ENCODE peak calls at places on chromosome 11, in seven cellular contexts. Y is ovary, B is IMR-90, T is esophagus muscularis mucosa, C is heart left ventricle, D is HepG2, G is H1. U is an unnamed sample.

GRCh38 chr11:92226331-92227232 is 2.0 kb downstream of the FAT3 start:
- DNase-seq in D (no peak), C (no peak), Y (no peak), T (no peak), G (no peak), B (no peak), U (peak)

GRCh38 chr11:117819096-117820040 is 5.2 kb downstream of the FXYD2 start:
- DNase-seq in Y (peak), T (no peak), C (peak), B (peak), G (peak), D (peak), U (peak)

GRCh38 chr11:70270877-70271634 is 566 bp downstream of the PPFIA1 start:
- DNase-seq in G (no peak), T (no peak), B (peak), C (peak), Y (no peak), D (peak), U (peak)

GRCh38 chr11:117315285-117316196 is 515 bp downstream of the BACE1 start:
- DNase-seq in T (no peak), D (no peak), Y (peak), G (no peak), C (no peak), B (no peak), U (peak)

GRCh38 chr11:46668480-46669085 is 31.8 kb downstream of the ARHGAP1 start:
- DNase-seq in B (no peak), Y (no peak), T (no peak), G (no peak), D (no peak), C (no peak), U (no peak)

GRCh38 chr11:88414385-88414861 is 76.9 kb upstream of the CTSC start:
- DNase-seq in B (peak), T (no peak), G (no peak), C (peak), D (no peak), Y (no peak), U (peak)

GRCh38 chr11:70153133-70153727 is 49.9 kb upstream of the FADD start:
- DNase-seq in T (no peak), C (no peak), Y (no peak), G (no peak), D (no peak), B (no peak), U (no peak)

GRCh38 chr11:64358907-64359711 is at the start of gene RPS6KA4:
- DNase-seq in T (no peak), Y (peak), G (no peak), B (peak), D (no peak), C (peak), U (peak)

GRCh38 chr11:64284962-64285884 is at the start of gene GPR137:
- DNase-seq in D (peak), C (peak), Y (peak), B (peak), T (peak), G (no peak), U (peak)

GRCh38 chr11:119100960-119101349 is 698 bp downstream of the DPAGT1 start:
- DNase-seq in T (no peak), G (no peak), C (no peak), B (no peak), Y (no peak), D (no peak), U (no peak)

GRCh38 chr11:121418625-121419114 is 33.4 kb upstream of the SORL1 start:
- DNase-seq in G (no peak), C (peak), T (no peak), Y (no peak), B (no peak), D (no peak), U (no peak)

GRCh38 chr11:42526366-42526765 is 785.4 kb upstream of the API5 start:
- DNase-seq in Y (no peak), G (no peak), B (no peak), C (no peak), T (no peak), D (no peak), U (no peak)

GRCh38 chr11:118807800-118808778 is 17.1 kb upstream of the DDX6 start:
- DNase-seq in C (no peak), T (no peak), G (no peak), B (no peak), D (no peak), Y (no peak), U (no peak)

GRCh38 chr11:46849631-46850030 is 3.6 kb upstream of the CKAP5 start:
- DNase-seq in Y (no peak), T (no peak), D (no peak), C (no peak), G (no peak), B (no peak), U (no peak)

GRCh38 chr11:114132944-114133394 is 73.5 kb downstream of the ZBTB16 start:
- DNase-seq in D (no peak), Y (no peak), C (no peak), T (no peak), G (no peak), B (no peak), U (no peak)

GRCh38 chr11:119756169-119756568 is 27.2 kb upstream of the NECTIN1 start:
- DNase-seq in C (no peak), D (no peak), Y (no peak), G (no peak), B (no peak), T (no peak), U (no peak)

GRCh38 chr11:27075192-27075591 is 34.6 kb downstream of the BBOX1 start:
- DNase-seq in B (peak), D (no peak), Y (no peak), T (no peak), G (no peak), C (no peak), U (no peak)

DNA sequence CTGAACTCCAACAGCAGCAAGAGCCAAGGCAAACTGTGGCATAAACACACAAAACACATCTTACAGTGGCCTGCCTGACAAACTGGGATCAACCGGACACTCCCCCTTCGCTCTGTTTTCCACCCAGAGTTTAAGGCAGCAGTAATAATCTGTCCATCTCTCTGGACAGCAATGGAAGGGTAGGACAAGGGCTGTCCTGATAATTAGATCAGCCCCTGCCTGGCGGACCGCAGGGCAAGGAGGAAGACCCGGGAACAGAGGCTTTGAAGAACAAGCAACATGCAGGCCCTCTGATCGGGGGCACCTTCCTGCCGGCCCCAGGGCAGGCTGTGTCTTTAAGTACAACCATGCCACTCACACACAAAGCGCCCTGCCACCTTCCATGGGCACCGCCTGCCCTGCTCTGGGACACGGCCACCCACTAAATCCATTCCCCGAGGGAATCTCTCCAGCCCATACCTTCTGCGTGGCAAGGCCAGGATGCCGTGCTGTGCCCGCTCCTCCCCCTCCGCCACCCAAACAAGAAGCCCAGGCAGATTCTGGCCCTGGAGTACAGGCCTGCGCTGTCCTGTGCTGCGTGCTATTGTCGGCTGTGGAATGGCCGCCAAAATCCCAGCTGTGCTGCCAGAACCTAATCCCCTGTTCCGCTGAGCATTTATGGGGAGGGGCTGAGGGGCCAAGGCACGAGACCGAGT is 38.8 kb downstream of the NUMA1 start:
- DNase-seq in B (peak), C (peak), D (peak), T (peak), Y (peak), G (no peak), U (peak)
- TF ChIP-seq POLR2A in B (peak), C (no peak), D (peak), T (no peak), Y (peak), G (peak), U (peak)

GRCh38 chr11:1460396-1460795 is 26.2 kb downstream of the MOB2 start:
- DNase-seq in G (no peak), Y (peak), T (no peak), C (no peak), D (no peak), B (peak), U (no peak)
- H3K27ac ChIP-seq in G (no peak), Y (peak), T (peak), C (peak), D (no peak), B (no peak), U (no peak)

DNA sequence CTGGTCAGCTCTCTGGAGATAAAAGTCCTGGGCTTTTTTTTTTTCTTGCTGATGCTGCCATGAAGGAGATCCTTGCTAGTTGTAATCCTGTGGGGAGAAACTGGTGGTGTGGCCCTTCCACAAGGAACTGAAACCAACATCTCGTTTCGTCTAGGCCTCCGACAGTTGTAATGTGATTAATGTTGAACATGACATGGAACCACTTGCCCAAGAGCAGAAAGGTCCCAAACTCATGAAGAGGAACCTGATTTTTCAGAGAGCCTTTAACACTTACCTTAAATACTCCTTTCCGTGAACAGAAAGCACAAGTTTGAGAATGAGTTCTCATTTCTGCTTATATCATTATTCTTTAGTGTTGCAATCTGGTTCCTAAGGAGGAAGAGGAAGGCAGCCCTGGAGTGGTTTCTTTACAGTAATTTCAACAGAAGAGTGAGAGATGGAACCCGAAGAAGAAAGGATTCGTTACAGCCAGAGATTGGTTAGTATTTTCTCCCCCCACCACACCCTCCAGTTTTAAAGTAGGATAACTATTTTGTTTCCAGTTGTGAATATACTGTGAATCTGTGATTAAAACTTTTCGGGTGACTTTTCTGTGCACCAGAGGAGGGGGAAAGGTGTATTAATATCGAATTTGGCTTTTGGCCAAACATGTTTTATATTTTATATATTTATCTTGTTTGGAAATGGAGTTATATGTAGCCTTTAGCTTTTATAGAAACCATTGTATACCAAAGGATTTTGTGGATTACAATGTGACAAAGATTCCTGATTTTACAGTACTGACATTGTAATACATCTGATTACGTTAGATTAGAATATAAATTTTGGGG is 2.0 kb downstream of the KDM2A start:
- DNase-seq in D (no peak), T (no peak), C (no peak), B (peak), Y (no peak), G (no peak), U (peak)
- TF ChIP-seq POLR2A in D (no peak), T (no peak), C (no peak), B (no peak), Y (no peak), G (no peak), U (peak)

GRCh38 chr11:68045900-68046299 is 7.1 kb downstream of the TCIRG1 start:
- DNase-seq in T (no peak), B (no peak), C (no peak), D (no peak), G (no peak), Y (no peak), U (no peak)
- H3K27ac ChIP-seq in T (no peak), B (no peak), C (no peak), D (no peak), G (no peak), Y (no peak), U (peak)

DNA sequence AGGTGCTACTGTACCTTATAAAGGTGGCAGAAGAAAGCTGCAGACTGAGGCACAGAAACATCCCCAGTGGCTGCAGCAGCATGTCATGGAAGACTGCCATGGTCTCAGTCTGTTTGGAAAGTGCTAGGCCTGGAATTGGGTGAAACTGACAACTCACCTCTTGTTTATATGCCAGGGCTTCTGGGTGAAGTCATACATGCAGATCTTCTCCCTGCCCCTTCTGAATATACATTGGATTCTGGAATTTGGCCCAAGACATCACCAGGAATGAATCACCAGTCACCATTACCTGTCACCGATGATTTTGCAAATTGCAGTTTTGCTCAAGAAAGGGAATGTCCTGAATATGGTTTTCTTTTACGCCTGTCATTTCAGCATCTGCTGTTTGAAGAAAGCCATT is at the start of gene PLET1:
- DNase-seq in T (no peak), B (peak), Y (no peak), G (no peak), C (no peak), D (no peak), U (no peak)
- TF ChIP-seq POLR2A in T (no peak), B (no peak), Y (no peak), G (no peak), C (no peak), D (no peak), U (no peak)

DNA sequence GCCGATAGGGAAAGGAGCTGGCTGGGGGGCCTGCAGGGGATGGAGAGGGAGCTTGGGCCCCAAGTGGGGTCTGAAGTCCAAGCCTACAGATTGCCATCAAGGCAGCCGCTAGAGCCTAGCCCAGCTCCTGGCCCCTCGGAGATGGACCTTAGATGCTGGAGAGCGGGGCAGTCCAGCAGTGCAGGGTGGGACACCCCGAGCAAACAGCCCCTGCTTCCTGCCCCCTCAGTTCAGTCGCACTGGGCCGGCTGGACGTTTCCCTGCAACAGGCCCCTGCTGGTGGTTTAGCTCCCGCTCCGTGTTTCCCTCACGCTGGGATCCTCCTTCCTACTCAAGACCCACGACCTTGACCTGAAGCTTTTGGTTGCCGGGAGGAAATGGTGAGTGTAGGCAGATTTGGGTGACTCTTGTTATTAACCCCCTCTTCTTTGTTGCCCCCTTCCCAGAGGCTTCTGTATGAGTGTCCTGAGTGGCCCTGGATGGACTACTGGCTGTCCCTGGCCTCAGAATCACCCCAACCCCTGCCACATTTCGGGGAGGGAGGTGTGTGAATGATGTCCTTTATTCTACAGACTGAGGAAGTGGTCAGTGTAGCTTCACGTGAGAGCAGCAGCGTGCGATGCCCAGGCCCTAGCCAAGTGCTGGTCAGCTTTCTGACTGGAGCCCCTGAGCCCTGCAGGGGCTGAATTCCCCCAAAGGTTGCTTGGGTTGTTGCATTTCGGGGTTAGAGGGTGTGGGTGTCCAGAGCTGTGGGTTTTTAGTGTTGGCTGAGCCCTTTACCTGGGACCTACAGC is 2.7 kb downstream of the ST3GAL4 start:
- DNase-seq in T (no peak), Y (peak), B (no peak), C (no peak), D (peak), G (no peak), U (no peak)
- H3K27ac ChIP-seq in T (peak), Y (peak), B (no peak), C (peak), D (peak), G (no peak), U (no peak)

GRCh38 chr11:32830413-32830738 is 649 bp downstream of the PRRG4 start:
- DNase-seq in B (no peak), D (peak), C (no peak), T (no peak), Y (no peak), G (no peak), U (peak)

GRCh38 chr11:32827276-32827675 is 2.5 kb upstream of the PRRG4 start:
- DNase-seq in Y (no peak), G (no peak), B (no peak), C (no peak), D (no peak), T (no peak), U (no peak)

GRCh38 chr11:32830796-32831195 is 1.1 kb downstream of the PRRG4 start:
- DNase-seq in G (no peak), Y (no peak), B (no peak), C (no peak), D (no peak), T (no peak), U (no peak)

GRCh38 chr11:32829680-32830412 is at the start of gene PRRG4:
- DNase-seq in Y (no peak), B (peak), C (peak), D (no peak), T (no peak), G (no peak), U (peak)

GRCh38 chr11:32829157-32829679 is 509 bp upstream of the PRRG4 start:
- DNase-seq in Y (no peak), B (no peak), G (no peak), T (no peak), C (no peak), D (no peak), U (no peak)
- TF ChIP-seq POLR2A in Y (no peak), B (no peak), G (no peak), T (no peak), C (no peak), D (no peak), U (no peak)

GRCh38 chr11:1763336-1763795 is 361 bp downstream of the CTSD start:
- DNase-seq in C (no peak), B (no peak), Y (no peak), T (no peak), D (no peak), G (no peak), U (no peak)
- H3K27ac ChIP-seq in C (peak), B (peak), Y (peak), T (peak), D (peak), G (peak), U (peak)

GRCh38 chr11:85736121-85736520 is 50.1 kb upstream of the CCDC89 start:
- DNase-seq in T (no peak), G (no peak), B (no peak), Y (no peak), D (no peak), C (no peak), U (no peak)
- TF ChIP-seq POLR2A in T (no peak), G (no peak), B (no peak), Y (no peak), D (no peak), C (no peak), U (no peak)

U was measured in body of pancreas.